ENCODE peak calls at places on chromosomes 12 and 14, in five cellular contexts. X, G, E, Z and W are unnamed samples.

GRCh38 chr14:66117600-66117999 is 368.6 kb upstream of the CCDC196 start:
- DNase-seq in E (no peak), Z (peak), G (no peak), X (no peak), W (no peak)

GRCh38 chr14:88380405-88380804 is 5.1 kb upstream of the SPATA7 start:
- DNase-seq in X (no peak), Z (peak), E (peak), G (no peak), W (no peak)

GRCh38 chr14:101151226-101151929 is 247.9 kb upstream of the RTL1 start:
- DNase-seq in G (no peak), Z (no peak), E (no peak), X (no peak), W (no peak)

GRCh38 chr14:69999246-69999645 is 120.0 kb downstream of the SMOC1 start:
- DNase-seq in G (no peak), X (no peak), E (no peak), Z (peak), W (no peak)

GRCh38 chr12:51744957-51745356 is 103.6 kb downstream of the FIGNL2 start:
- DNase-seq in E (no peak), G (no peak), Z (no peak), X (no peak), W (no peak)

GRCh38 chr12:103560604-103561101 is 26.4 kb upstream of the STAB2 start:
- DNase-seq in E (no peak), G (no peak), X (peak), Z (peak), W (no peak)

GRCh38 chr12:3138896-3139590 is 61.9 kb downstream of the TSPAN9 start:
- DNase-seq in E (no peak), X (no peak), G (no peak), Z (peak), W (no peak)

GRCh38 chr12:112381421-112381897 is 772 bp downstream of the HECTD4 start:
- DNase-seq in Z (no peak), E (peak), G (no peak), X (no peak), W (peak)

GRCh38 chr14:31898835-31899528 is 178.1 kb upstream of the ARHGAP5 start:
- DNase-seq in E (no peak), Z (no peak), G (no peak), X (no peak), W (no peak)

GRCh38 chr12:95118138-95118787 is 44.8 kb upstream of the NR2C1 start:
- DNase-seq in E (no peak), X (peak), G (no peak), Z (peak), W (no peak)

GRCh38 chr12:6563448-6564050 is 4.5 kb downstream of the NOP2 start:
- DNase-seq in Z (peak), G (no peak), X (peak), E (peak), W (no peak)

GRCh38 chr14:54312166-54312801 is 84.5 kb upstream of the CDKN3 start:
- DNase-seq in X (no peak), G (no peak), Z (peak), E (no peak), W (no peak)

GRCh38 chr12:109440851-109441490 is 36.1 kb downstream of the KCTD10 start:
- DNase-seq in G (no peak), Z (no peak), X (no peak), E (no peak), W (no peak)

GRCh38 chr12:52860102-52860838 is 11.5 kb upstream of the KRT78 start:
- DNase-seq in G (no peak), X (no peak), Z (peak), E (no peak), W (no peak)

GRCh38 chr12:116121453-116121871 is 156.0 kb downstream of the MED13L start:
- DNase-seq in Z (peak), G (no peak), E (no peak), X (no peak), W (no peak)

GRCh38 chr14:100140452-100141132 is 18.9 kb downstream of the DEGS2 start:
- DNase-seq in Z (peak), X (peak), G (no peak), E (no peak), W (no peak)

GRCh38 chr12:108915632-108916133 is 35.8 kb downstream of the DAO start:
- DNase-seq in E (no peak), Z (no peak), X (no peak), G (no peak), W (no peak)

GRCh38 chr12:124123432-124124015 is 150.5 kb downstream of the ZNF664 start:
- DNase-seq in E (no peak), X (no peak), Z (no peak), G (no peak), W (no peak)

GRCh38 chr14:77087631-77088030 is 10.4 kb upstream of the CIPC start:
- DNase-seq in E (no peak), G (no peak), Z (no peak), X (no peak), W (no peak)